ENCODE peak calls at places on chromosomes 3 and 15, in four cellular contexts. W is HepG2, J is SK-N-SH, A is GM12878. M is an unnamed sample.

GRCh38 chr3:17817545-17817944 is 75.1 kb upstream of the TBC1D5 start:
- DNase-seq in W (no peak), J (no peak), A (no peak), M (no peak)

GRCh38 chr3:68163054-68163453 is 508.6 kb upstream of the SUCLG2 start:
- DNase-seq in W (no peak), J (no peak), A (no peak), M (no peak)

GRCh38 chr3:124599779-124600693 is 130.2 kb upstream of the UMPS start:
- DNase-seq in W (peak), J (no peak), A (no peak), M (no peak)

GRCh38 chr3:169489775-169490546 is 173.6 kb downstream of the MECOM start:
- DNase-seq in W (no peak), J (no peak), A (no peak), M (no peak)

GRCh38 chr3:115692887-115693524 is 69.7 kb downstream of the GAP43 start:
- DNase-seq in W (peak), J (peak), A (peak), M (peak)

GRCh38 chr3:29202368-29202767 is 78.5 kb upstream of the RBMS3 start:
- DNase-seq in W (no peak), J (no peak), A (no peak), M (no peak)

GRCh38 chr3:34837848-34838741 is 801.2 kb upstream of the ARPP21 start:
- DNase-seq in W (no peak), J (no peak), A (no peak), M (no peak)

GRCh38 chr3:153192327-153192726 is 30.3 kb downstream of the RAP2B start:
- DNase-seq in W (no peak), J (no peak), A (no peak), M (no peak)

GRCh38 chr3:119562307-119562961 is 3.0 kb upstream of the CD80 start:
- DNase-seq in W (no peak), J (no peak), A (peak), M (no peak)

GRCh38 chr3:167031364-167032049 is 348.6 kb downstream of the ZBBX start:
- DNase-seq in W (no peak), J (no peak), A (no peak), M (no peak)

GRCh38 chr3:8450618-8451017 is 51.0 kb upstream of the LMCD1 start:
- DNase-seq in W (no peak), J (no peak), A (no peak), M (no peak)

GRCh38 chr3:109874900-109875735 is 537.8 kb upstream of the DPPA4 start:
- DNase-seq in W (no peak), J (no peak), A (no peak), M (no peak)

GRCh38 chr3:129655326-129655725 is 48.9 kb upstream of the PLXND1 start:
- DNase-seq in W (no peak), J (no peak), A (no peak), M (no peak)

GRCh38 chr15:89129123-89129815 is 41.0 kb downstream of the ABHD2 start:
- DNase-seq in W (no peak), J (peak), A (no peak), M (peak)

GRCh38 chr15:25623708-25624107 is 184.9 kb upstream of the UBE3A start:
- DNase-seq in W (no peak), J (no peak), A (no peak), M (no peak)

GRCh38 chr15:25133804-25134203 is 179.0 kb downstream of the SNRPN start:
- DNase-seq in W (no peak), J (no peak), A (no peak), M (no peak)

GRCh38 chr15:71051539-71051938 is 63.7 kb upstream of the THSD4 start:
- DNase-seq in W (no peak), J (no peak), A (no peak), M (no peak)

GRCh38 chr15:75056036-75056435 is 32.6 kb downstream of the PPCDC start:
- DNase-seq in W (no peak), J (no peak), A (no peak), M (no peak)

GRCh38 chr15:101499863-101500713 is 10.6 kb upstream of the PCSK6 start:
- DNase-seq in W (no peak), J (no peak), A (peak), M (no peak)

GRCh38 chr15:57911247-57911646 is 154.3 kb downstream of the ALDH1A2 start:
- DNase-seq in W (no peak), J (peak), A (no peak), M (no peak)

GRCh38 chr3:157502916-157503620 is at the start of gene VEPH1:
- DNase-seq in W (no peak), J (peak), A (no peak), M (no peak)

GRCh38 chr15:92801774-92802464 is 98.2 kb upstream of the CHD2 start:
- DNase-seq in W (peak), J (no peak), A (no peak), M (no peak)

GRCh38 chr15:68400066-68400456 is 31.9 kb downstream of the ITGA11 start:
- DNase-seq in W (no peak), J (no peak), A (no peak), M (no peak)

GRCh38 chr3:101464235-101464634 is 48.8 kb downstream of the SENP7 start:
- DNase-seq in W (no peak), J (no peak), A (no peak), M (no peak)

GRCh38 chr3:196073188-196073838 is 8.6 kb downstream of the TFRC start:
- DNase-seq in W (peak), J (peak), A (peak), M (no peak)

GRCh38 chr15:29128671-29129070 is 141.0 kb downstream of the NSMCE3 start:
- DNase-seq in W (no peak), J (no peak), A (no peak), M (no peak)

GRCh38 chr15:80153900-80154299 is 1.1 kb downstream of the FAH start:
- DNase-seq in W (no peak), J (no peak), A (no peak), M (no peak)

GRCh38 chr15:40310001-40310959 is 2.5 kb upstream of the PLCB2 start:
- DNase-seq in W (peak), J (peak), A (peak), M (peak)

GRCh38 chr15:90610220-90610619 is 80.5 kb downstream of the CRTC3 start:
- DNase-seq in W (no peak), J (no peak), A (no peak), M (no peak)

GRCh38 chr15:58957101-58957973 is 23.9 kb upstream of the SLTM start:
- DNase-seq in W (peak), J (peak), A (no peak), M (no peak)

GRCh38 chr15:74022706-74023470 is 28.4 kb downstream of the PML start:
- DNase-seq in W (no peak), J (no peak), A (no peak), M (no peak)

GRCh38 chr15:37902126-37902525 is 32.3 kb upstream of the TMCO5A start:
- DNase-seq in W (no peak), J (no peak), A (no peak), M (no peak)

GRCh38 chr15:64151727-64152506 is at the start of gene SNX22:
- DNase-seq in W (no peak), J (peak), A (no peak), M (peak)

GRCh38 chr3:197440717-197441303 is 115.0 kb downstream of the BDH1 start:
- DNase-seq in W (no peak), J (no peak), A (no peak), M (no peak)

GRCh38 chr3:117681619-117682018 is 972.0 kb downstream of the TUSC7 start:
- DNase-seq in W (no peak), J (no peak), A (no peak), M (no peak)

GRCh38 chr15:66830358-66830757 is 128.3 kb downstream of the SMAD6 start:
- DNase-seq in W (no peak), J (no peak), A (no peak), M (no peak)

GRCh38 chr3:32347286-32348125 is 44.1 kb upstream of the CMTM7 start:
- DNase-seq in W (no peak), J (no peak), A (no peak), M (no peak)

GRCh38 chr3:194592798-194593752 is 40.1 kb downstream of the TMEM44 start:
- DNase-seq in W (no peak), J (peak), A (no peak), M (no peak)

GRCh38 chr15:40110866-40111550 is 2.3 kb upstream of the BMF start:
- DNase-seq in W (no peak), J (no peak), A (no peak), M (no peak)

GRCh38 chr3:51954713-51955112 is 468 bp upstream of the GPR62 start:
- DNase-seq in W (no peak), J (no peak), A (no peak), M (no peak)

GRCh38 chr3:51955893-51956770 is 951 bp downstream of the GPR62 start:
- DNase-seq in W (no peak), J (peak), A (no peak), M (no peak)

GRCh38 chr3:51954120-51954519 is 1.1 kb upstream of the GPR62 start:
- DNase-seq in W (no peak), J (no peak), A (no peak), M (no peak)

GRCh38 chr3:51953445-51953844 is 1.7 kb upstream of the GPR62 start:
- DNase-seq in W (no peak), J (no peak), A (no peak), M (no peak)

GRCh38 chr3:51955175-51955892 is at the start of gene GPR62:
- DNase-seq in W (no peak), J (no peak), A (no peak), M (no peak)
- TF ChIP-seq TCF12 in W (no peak), J (no peak), A (no peak), M (no peak)

DNA sequence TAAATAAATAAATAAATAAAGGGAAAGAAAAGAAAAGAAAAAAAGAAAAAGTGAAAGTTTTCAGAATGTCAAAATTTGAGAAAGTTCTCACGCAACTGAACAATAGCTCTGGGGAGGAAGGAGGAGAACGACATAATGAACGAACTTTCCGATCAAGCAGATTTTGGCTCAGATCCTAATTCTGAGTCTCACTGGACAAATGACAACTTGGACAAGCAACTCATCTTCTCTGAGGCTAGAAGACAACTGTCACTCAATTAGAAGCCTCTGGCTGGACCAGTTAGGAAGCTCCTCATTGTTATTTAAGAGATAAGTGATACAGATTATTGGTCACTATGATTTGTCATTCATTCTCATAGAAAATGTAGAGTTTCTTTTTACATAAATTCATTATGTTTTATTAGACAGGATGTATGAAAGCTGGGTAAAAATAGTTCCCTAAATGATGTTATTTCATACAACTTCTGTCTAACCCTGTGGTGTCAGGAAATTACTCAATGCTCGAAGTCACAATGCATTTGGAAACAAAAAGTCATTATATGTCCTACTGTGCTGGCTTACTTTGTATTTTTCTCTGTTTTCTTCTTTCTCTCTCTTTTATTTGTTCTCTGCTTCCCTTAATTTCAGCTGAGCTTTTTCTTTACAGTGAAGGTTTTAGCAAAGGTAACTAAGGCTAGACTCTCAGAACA is 11.1 kb upstream of the C3orf49 start:
- DNase-seq in W (no peak), J (no peak), A (no peak), M (no peak)
- TF ChIP-seq TCF12 in W (no peak), J (no peak), A (no peak), M (no peak)

DNA sequence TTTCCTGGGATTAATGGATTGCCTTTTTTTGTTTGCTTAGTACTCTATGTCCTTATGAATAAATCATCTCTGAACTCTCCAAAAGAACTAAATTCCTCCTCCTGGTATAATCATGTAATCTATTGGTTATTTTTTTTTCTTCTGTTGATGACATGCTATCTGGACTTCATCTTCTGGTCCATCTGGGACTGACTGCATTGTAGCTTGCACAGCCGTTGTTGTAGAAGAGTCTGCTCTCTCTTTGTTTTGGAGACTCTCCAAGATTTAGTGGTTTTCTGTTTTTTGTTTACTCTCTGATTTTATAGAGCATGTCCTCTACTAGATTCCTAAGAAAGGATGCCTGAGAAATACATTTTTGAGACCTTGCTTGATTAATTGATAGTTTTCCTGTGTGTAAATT is 19.1 kb downstream of the IREB2 start:
- DNase-seq in W (no peak), J (peak), A (no peak), M (no peak)
- TF ChIP-seq TCF12 in W (no peak), J (peak), A (no peak), M (no peak)

GRCh38 chr15:98875309-98875708 is 132.3 kb downstream of the PGPEP1L start:
- DNase-seq in W (no peak), J (no peak), A (no peak), M (no peak)

GRCh38 chr15:98872777-98873176 is 134.8 kb downstream of the PGPEP1L start:
- DNase-seq in W (no peak), J (no peak), A (no peak), M (no peak)

GRCh38 chr15:98874359-98874758 is 133.2 kb downstream of the PGPEP1L start:
- DNase-seq in W (no peak), J (no peak), A (no peak), M (no peak)

GRCh38 chr15:98874773-98875172 is 132.8 kb downstream of the PGPEP1L start:
- DNase-seq in W (no peak), J (no peak), A (no peak), M (no peak)

GRCh38 chr15:98873441-98874218 is 134.0 kb downstream of the PGPEP1L start:
- DNase-seq in W (no peak), J (no peak), A (no peak), M (no peak)
- TF ChIP-seq TCF12 in W (no peak), J (no peak), A (no peak), M (no peak)

GRCh38 chr15:56042031-56042430 is 48.6 kb upstream of the NEDD4 start:
- DNase-seq in W (no peak), J (no peak), A (no peak), M (no peak)

GRCh38 chr15:56040081-56041035 is 46.9 kb upstream of the NEDD4 start:
- DNase-seq in W (peak), J (no peak), A (no peak), M (no peak)

GRCh38 chr15:56045068-56045748 is 51.8 kb upstream of the NEDD4 start:
- DNase-seq in W (no peak), J (no peak), A (no peak), M (no peak)

GRCh38 chr15:56042523-56042922 is 49.1 kb upstream of the NEDD4 start:
- DNase-seq in W (peak), J (no peak), A (no peak), M (no peak)

GRCh38 chr15:56042982-56043980 is 49.9 kb upstream of the NEDD4 start:
- DNase-seq in W (peak), J (no peak), A (peak), M (no peak)
- TF ChIP-seq TCF12 in W (no peak), J (no peak), A (no peak), M (no peak)

DNA sequence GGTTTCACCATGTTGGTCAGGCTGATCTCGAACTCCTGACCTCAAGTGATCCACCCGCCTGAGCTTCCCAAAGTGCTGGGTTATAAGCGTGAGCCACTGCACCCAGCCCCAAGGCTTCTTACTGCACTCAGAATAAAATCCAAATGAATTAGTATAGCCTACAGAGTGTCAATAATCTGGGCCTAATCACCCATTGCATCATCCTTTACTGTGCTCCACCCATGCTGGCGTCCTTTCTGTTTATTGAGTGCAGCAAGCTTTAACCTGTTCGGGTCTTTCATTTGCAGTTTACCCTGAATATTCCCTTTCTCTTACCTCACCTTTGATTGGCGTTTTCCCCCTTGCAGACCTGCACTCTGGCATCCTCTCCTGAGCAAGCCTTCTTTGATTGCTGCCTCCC is 77.8 kb downstream of the CEP63 start:
- DNase-seq in W (no peak), J (no peak), A (no peak), M (no peak)
- TF ChIP-seq TCF12 in W (no peak), J (no peak), A (no peak), M (no peak)

GRCh38 chr15:95715919-95716318 is 614.6 kb upstream of the NR2F2 start:
- DNase-seq in W (no peak), J (no peak), A (no peak), M (no peak)

GRCh38 chr15:95712785-95713184 is 617.7 kb upstream of the NR2F2 start:
- DNase-seq in W (no peak), J (no peak), A (no peak), M (no peak)

GRCh38 chr15:95716708-95717107 is 613.8 kb upstream of the NR2F2 start:
- DNase-seq in W (no peak), J (no peak), A (no peak), M (no peak)

GRCh38 chr15:95713315-95713714 is 617.2 kb upstream of the NR2F2 start:
- DNase-seq in W (no peak), J (no peak), A (no peak), M (no peak)

DNA sequence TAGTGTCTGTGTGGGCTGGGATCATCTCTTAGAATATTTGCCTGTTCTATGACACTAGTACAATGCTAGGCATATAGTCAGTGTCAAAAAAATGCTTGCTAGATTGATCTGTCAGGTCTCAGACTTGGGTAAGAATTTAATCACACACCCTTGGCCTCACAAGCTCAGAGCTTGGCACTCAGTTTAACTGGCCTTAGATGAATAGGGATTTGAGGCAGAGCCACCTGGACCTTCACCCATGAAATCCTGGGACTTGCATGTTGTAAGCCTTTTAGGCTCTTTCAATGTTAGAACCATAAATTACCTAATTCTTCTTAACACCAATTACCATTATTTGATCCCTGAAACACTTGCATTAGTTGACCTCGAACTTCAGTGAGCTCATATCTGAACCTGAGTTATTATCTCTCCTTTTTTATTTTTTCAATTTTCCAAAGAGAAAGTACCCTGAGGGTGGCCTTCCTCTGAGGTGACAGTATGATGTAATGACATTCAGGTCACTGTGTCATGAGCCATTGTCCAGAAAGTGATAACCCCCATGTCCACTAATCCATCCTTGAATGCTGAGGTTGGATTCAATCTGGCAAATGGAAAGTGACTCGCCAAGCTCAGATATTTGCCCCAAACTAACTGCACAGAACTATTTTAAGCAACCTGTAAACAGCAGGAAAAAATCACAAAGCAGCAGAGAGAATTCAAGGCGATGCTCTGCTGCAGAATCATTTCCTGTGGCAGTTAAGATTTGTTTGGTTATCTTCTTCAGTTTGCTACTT is 615.2 kb upstream of the NR2F2 start:
- DNase-seq in W (no peak), J (no peak), A (no peak), M (no peak)
- TF ChIP-seq TCF12 in W (no peak), J (no peak), A (no peak), M (no peak)

DNA sequence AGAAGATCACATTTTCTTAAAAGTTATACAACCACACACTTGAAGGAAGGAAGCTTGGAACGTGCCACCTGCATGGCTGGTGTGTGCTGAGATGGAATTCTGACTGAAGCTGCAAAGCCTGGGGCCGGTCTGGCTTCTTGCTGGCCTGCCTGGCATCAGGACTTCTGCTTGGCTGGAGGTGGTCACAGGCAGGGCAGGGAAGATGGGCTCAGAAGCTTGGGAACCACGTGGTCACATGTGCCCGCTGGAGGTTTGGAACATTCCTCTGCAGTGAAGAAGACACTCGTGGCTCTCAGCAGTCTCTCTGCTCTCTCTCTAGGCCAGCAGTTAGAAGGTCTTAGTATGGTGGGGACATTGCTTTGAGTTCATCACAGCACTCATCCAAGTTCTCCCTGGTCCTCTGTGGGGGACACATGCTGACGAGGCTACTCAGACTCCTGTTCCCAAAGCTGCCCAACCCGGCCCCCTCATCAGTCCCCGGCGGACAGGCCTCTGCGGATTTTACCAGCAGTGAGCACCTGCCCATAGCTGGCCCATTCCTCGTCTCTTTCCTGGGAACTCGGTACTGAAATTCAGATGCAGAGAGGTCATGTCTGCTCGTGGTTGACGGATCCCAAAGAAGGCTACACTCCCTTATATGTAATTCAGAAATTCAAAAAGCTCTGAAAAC is 229.0 kb downstream of the ADAMTS17 start:
- DNase-seq in W (no peak), J (no peak), A (no peak), M (no peak)
- TF ChIP-seq TCF12 in W (no peak), J (no peak), A (no peak), M (no peak)